ENCODE peak calls at places on chromosomes 3 and 15, in nine cellular contexts. One of them, this sample, is unnamed.

GRCh38 chr3:192317564-192317963 is 409.8 kb downstream of the FGF12 start:
- DNase-seq in AG08395: no peak
- DNase-seq in CD8-positive, alpha-beta memory T cell: no peak
- DNase-seq in AG10803: no peak
- DNase-seq in progenitor cell of endocrine pancreas: no peak
- DNase-seq in LHCN-M2: no peak
- DNase-seq in G401: no peak
- DNase-seq in CD4-positive, alpha-beta memory T cell: no peak
- DNase-seq in ACHN: no peak
- DNase-seq in this sample: no peak

GRCh38 chr3:189308594-189308993 is 136.8 kb downstream of the TPRG1 start:
- DNase-seq in AG08395: no peak
- DNase-seq in CD8-positive, alpha-beta memory T cell: no peak
- DNase-seq in AG10803: peak
- DNase-seq in progenitor cell of endocrine pancreas: no peak
- DNase-seq in LHCN-M2: no peak
- DNase-seq in G401: no peak
- DNase-seq in CD4-positive, alpha-beta memory T cell: no peak
- DNase-seq in ACHN: no peak
- DNase-seq in this sample: no peak

GRCh38 chr15:89822951-89823701 is 8.5 kb upstream of the ANPEP start:
- DNase-seq in AG08395: peak
- DNase-seq in CD8-positive, alpha-beta memory T cell: no peak
- DNase-seq in AG10803: peak
- DNase-seq in progenitor cell of endocrine pancreas: no peak
- DNase-seq in LHCN-M2: peak
- DNase-seq in G401: no peak
- DNase-seq in CD4-positive, alpha-beta memory T cell: no peak
- DNase-seq in ACHN: no peak
- DNase-seq in this sample: no peak

GRCh38 chr3:67648701-67649100 is 5.7 kb downstream of the SUCLG2 start:
- DNase-seq in AG08395: no peak
- DNase-seq in CD8-positive, alpha-beta memory T cell: no peak
- DNase-seq in AG10803: no peak
- DNase-seq in progenitor cell of endocrine pancreas: no peak
- DNase-seq in LHCN-M2: peak
- DNase-seq in G401: no peak
- DNase-seq in CD4-positive, alpha-beta memory T cell: no peak
- DNase-seq in ACHN: peak
- DNase-seq in this sample: no peak

GRCh38 chr15:47688573-47689086 is 28.7 kb upstream of the SEMA6D start:
- DNase-seq in AG08395: peak
- DNase-seq in CD8-positive, alpha-beta memory T cell: no peak
- DNase-seq in AG10803: peak
- DNase-seq in progenitor cell of endocrine pancreas: no peak
- DNase-seq in LHCN-M2: peak
- DNase-seq in G401: no peak
- DNase-seq in CD4-positive, alpha-beta memory T cell: no peak
- DNase-seq in ACHN: no peak
- DNase-seq in this sample: no peak

GRCh38 chr3:197480320-197480719 is 75.4 kb downstream of the BDH1 start:
- DNase-seq in AG08395: no peak
- DNase-seq in CD8-positive, alpha-beta memory T cell: no peak
- DNase-seq in AG10803: no peak
- DNase-seq in progenitor cell of endocrine pancreas: no peak
- DNase-seq in LHCN-M2: no peak
- DNase-seq in G401: no peak
- DNase-seq in CD4-positive, alpha-beta memory T cell: no peak
- DNase-seq in ACHN: no peak
- DNase-seq in this sample: no peak

GRCh38 chr3:45546636-45547201 is 47.8 kb upstream of the LIMD1 start:
- DNase-seq in AG08395: no peak
- DNase-seq in CD8-positive, alpha-beta memory T cell: no peak
- DNase-seq in AG10803: no peak
- DNase-seq in progenitor cell of endocrine pancreas: no peak
- DNase-seq in LHCN-M2: no peak
- DNase-seq in G401: peak
- DNase-seq in CD4-positive, alpha-beta memory T cell: no peak
- DNase-seq in ACHN: no peak
- DNase-seq in this sample: no peak

GRCh38 chr3:195239121-195239520 is 31.8 kb downstream of the XXYLT1 start:
- DNase-seq in AG08395: no peak
- DNase-seq in CD8-positive, alpha-beta memory T cell: no peak
- DNase-seq in AG10803: no peak
- DNase-seq in progenitor cell of endocrine pancreas: no peak
- DNase-seq in LHCN-M2: no peak
- DNase-seq in G401: no peak
- DNase-seq in CD4-positive, alpha-beta memory T cell: no peak
- DNase-seq in ACHN: no peak
- DNase-seq in this sample: no peak

GRCh38 chr15:75348034-75348562 is 1.3 kb downstream of the NEIL1 start:
- DNase-seq in AG08395: no peak
- DNase-seq in CD8-positive, alpha-beta memory T cell: no peak
- DNase-seq in AG10803: no peak
- DNase-seq in progenitor cell of endocrine pancreas: no peak
- DNase-seq in LHCN-M2: no peak
- DNase-seq in G401: no peak
- DNase-seq in CD4-positive, alpha-beta memory T cell: no peak
- DNase-seq in ACHN: no peak
- DNase-seq in this sample: no peak

GRCh38 chr15:92869263-92869940 is 30.7 kb upstream of the CHD2 start:
- DNase-seq in AG08395: peak
- DNase-seq in CD8-positive, alpha-beta memory T cell: no peak
- DNase-seq in AG10803: peak
- DNase-seq in progenitor cell of endocrine pancreas: no peak
- DNase-seq in LHCN-M2: peak
- DNase-seq in G401: no peak
- DNase-seq in CD4-positive, alpha-beta memory T cell: no peak
- DNase-seq in ACHN: peak
- DNase-seq in this sample: no peak

GRCh38 chr15:87269566-87269965 is 987.0 kb downstream of the NTRK3 start:
- DNase-seq in AG08395: no peak
- DNase-seq in CD8-positive, alpha-beta memory T cell: no peak
- DNase-seq in AG10803: peak
- DNase-seq in progenitor cell of endocrine pancreas: no peak
- DNase-seq in LHCN-M2: peak
- DNase-seq in G401: no peak
- DNase-seq in CD4-positive, alpha-beta memory T cell: no peak
- DNase-seq in ACHN: peak
- DNase-seq in this sample: no peak

GRCh38 chr3:120506076-120506827 is 55.5 kb upstream of the FSTL1 start:
- DNase-seq in AG08395: peak
- DNase-seq in CD8-positive, alpha-beta memory T cell: no peak
- DNase-seq in AG10803: peak
- DNase-seq in progenitor cell of endocrine pancreas: no peak
- DNase-seq in LHCN-M2: no peak
- DNase-seq in G401: peak
- DNase-seq in CD4-positive, alpha-beta memory T cell: no peak
- DNase-seq in ACHN: no peak
- DNase-seq in this sample: no peak

This sample was measured in heart right ventricle.